ENCODE peak calls at places on chromosomes 16 and 17, in eight cellular contexts. Z, I, R, L, W, H, Q and E are unnamed samples.

GRCh38 chr16:24085665-24086064 is 170.5 kb upstream of the CACNG3 start:
- DNase-seq in Z (no peak), I (no peak), R (no peak), L (no peak), W (no peak), H (no peak), Q (no peak), E (no peak)

GRCh38 chr17:58531661-58532554 is 17.5 kb upstream of the MTMR4 start:
- DNase-seq in Z (no peak), I (peak), R (no peak), L (peak), W (no peak), H (peak), Q (peak), E (peak)

GRCh38 chr16:10536814-10537389 is 43.5 kb downstream of the EMP2 start:
- DNase-seq in Z (no peak), I (no peak), R (no peak), L (no peak), W (no peak), H (no peak), Q (no peak), E (no peak)

GRCh38 chr17:16419929-16420271 is 4.5 kb downstream of the TRPV2 start:
- DNase-seq in Z (peak), I (no peak), R (no peak), L (no peak), W (no peak), H (no peak), Q (peak), E (peak)

GRCh38 chr17:79707931-79708891 is 22.5 kb upstream of the ENPP7 start:
- DNase-seq in Z (no peak), I (peak), R (no peak), L (peak), W (no peak), H (peak), Q (peak), E (peak)

GRCh38 chr16:85425061-85425662 is 188.0 kb upstream of the GSE1 start:
- DNase-seq in Z (no peak), I (no peak), R (no peak), L (no peak), W (no peak), H (no peak), Q (no peak), E (no peak)

GRCh38 chr17:38867179-38867994 is 2.5 kb upstream of the LASP1 start:
- DNase-seq in Z (no peak), I (peak), R (no peak), L (peak), W (peak), H (peak), Q (peak), E (peak)

GRCh38 chr16:76118344-76118743 is 158.9 kb upstream of the CNTNAP4 start:
- DNase-seq in Z (no peak), I (no peak), R (no peak), L (no peak), W (no peak), H (no peak), Q (no peak), E (no peak)

GRCh38 chr16:27169511-27170071 is 33.7 kb upstream of the KDM8 start:
- DNase-seq in Z (peak), I (peak), R (no peak), L (peak), W (peak), H (peak), Q (peak), E (peak)

GRCh38 chr16:10385725-10386516 is at the start of gene ATF7IP2:
- DNase-seq in Z (peak), I (peak), R (no peak), L (peak), W (peak), H (peak), Q (peak), E (peak)

GRCh38 chr17:63356275-63356905 is 89.7 kb downstream of the CYB561 start:
- DNase-seq in Z (peak), I (no peak), R (no peak), L (no peak), W (no peak), H (no peak), Q (no peak), E (no peak)

GRCh38 chr17:37752482-37752881 is 7.6 kb upstream of the HNF1B start:
- DNase-seq in Z (no peak), I (no peak), R (no peak), L (no peak), W (no peak), H (no peak), Q (no peak), E (no peak)